ENCODE peak calls at places on chromosomes 2 and 18, in eight cellular contexts. H is spleen, C is right lobe of liver, D is body of pancreas, N is fibroblast of lung, P is endodermal cell, Y is esophagus muscularis mucosa, W is H1. L is an unnamed sample. For H3K36me3, the result is how much of the 10 kb centered on the place peaks cover.

GRCh38 chr2:166775176-166775575 is 113.1 kb upstream of the XIRP2 start:
- DNase-seq in H (no peak), C (no peak), D (no peak), N (no peak), P (no peak), Y (no peak), W (no peak), L (no peak)

GRCh38 chr2:31011565-31011964 is 126.7 kb downstream of the GALNT14 start:
- DNase-seq in H (no peak), C (no peak), D (no peak), N (no peak), P (no peak), Y (no peak), W (no peak), L (no peak)

GRCh38 chr2:55948176-55948921 is 24.8 kb upstream of the EFEMP1 start:
- DNase-seq in H (no peak), C (no peak), D (no peak), N (peak), P (no peak), Y (no peak), W (no peak), L (no peak)

GRCh38 chr2:31387850-31388249 is 26.7 kb downstream of the XDH start:
- DNase-seq in H (no peak), C (no peak), D (no peak), N (no peak), P (peak), Y (peak), W (no peak), L (no peak)

GRCh38 chr2:62038980-62039771 is 133.7 kb downstream of the COMMD1 start:
- DNase-seq in H (no peak), C (no peak), D (peak), N (peak), P (no peak), Y (no peak), W (no peak), L (no peak)

GRCh38 chr2:170778900-170779299 is 8.7 kb downstream of the ERICH2 start:
- DNase-seq in H (no peak), C (no peak), D (no peak), N (no peak), P (no peak), Y (no peak), W (no peak), L (no peak)

GRCh38 chr2:134897932-134898331 is 20.7 kb upstream of the CCNT2 start:
- DNase-seq in H (no peak), C (no peak), D (no peak), N (no peak), P (no peak), Y (no peak), W (no peak), L (no peak)

GRCh38 chr2:99476629-99477028 is 13.2 kb downstream of the REV1 start:
- DNase-seq in H (no peak), C (peak), D (no peak), N (no peak), P (no peak), Y (peak), W (no peak), L (no peak)

GRCh38 chr2:67776276-67776675 is 286.5 kb downstream of the C1D start:
- DNase-seq in H (no peak), C (no peak), D (no peak), N (no peak), P (no peak), Y (no peak), W (no peak), L (no peak)

GRCh38 chr2:223047260-223047761 is 4.7 kb upstream of the KCNE4 start:
- DNase-seq in H (no peak), C (no peak), D (peak), N (peak), P (no peak), Y (no peak), W (no peak), L (no peak)

GRCh38 chr2:74902281-74902860 is 56.1 kb upstream of the POLE4 start:
- DNase-seq in H (no peak), C (no peak), D (no peak), N (no peak), P (peak), Y (no peak), W (no peak), L (no peak)

GRCh38 chr2:160365691-160366367 is 127.8 kb downstream of the RBMS1 start:
- DNase-seq in H (no peak), C (no peak), D (no peak), N (peak), P (no peak), Y (no peak), W (no peak), L (peak)

GRCh38 chr2:23901966-23902942 is 24.7 kb downstream of the ATAD2B start:
- DNase-seq in H (no peak), C (no peak), D (no peak), N (peak), P (no peak), Y (no peak), W (no peak), L (no peak)

GRCh38 chr2:49715597-49715996 is 561.3 kb upstream of the FSHR start:
- DNase-seq in H (no peak), C (no peak), D (no peak), N (no peak), P (no peak), Y (no peak), W (no peak), L (no peak)

GRCh38 chr2:165202230-165202629 is 1.6 kb downstream of the SCN3A start:
- DNase-seq in H (no peak), C (no peak), D (no peak), N (no peak), P (no peak), Y (no peak), W (no peak), L (no peak)

GRCh38 chr2:172516299-172516698 is 39.6 kb upstream of the PDK1 start:
- DNase-seq in H (no peak), C (no peak), D (no peak), N (peak), P (no peak), Y (no peak), W (no peak), L (no peak)

GRCh38 chr18:34999734-35000397 is 41.3 kb upstream of the MAPRE2 start:
- DNase-seq in H (no peak), C (no peak), D (no peak), N (no peak), P (peak), Y (no peak), W (no peak), L (no peak)

GRCh38 chr2:149716687-149717086 is 129.1 kb upstream of the MMADHC start:
- DNase-seq in H (no peak), C (no peak), D (no peak), N (peak), P (peak), Y (no peak), W (peak), L (no peak)

GRCh38 chr18:24111936-24112335 is 26.9 kb upstream of the CABYR start:
- DNase-seq in H (no peak), C (no peak), D (no peak), N (no peak), P (no peak), Y (peak), W (no peak), L (no peak)

GRCh38 chr18:24114924-24115549 is 23.8 kb upstream of the CABYR start:
- DNase-seq in H (no peak), C (no peak), D (no peak), N (no peak), P (no peak), Y (peak), W (no peak), L (no peak)

GRCh38 chr18:24112464-24112863 is 26.4 kb upstream of the CABYR start:
- DNase-seq in H (no peak), C (no peak), D (no peak), N (no peak), P (no peak), Y (peak), W (no peak), L (no peak)

GRCh38 chr18:24115628-24116027 is 23.2 kb upstream of the CABYR start:
- DNase-seq in H (no peak), C (no peak), D (no peak), N (no peak), P (no peak), Y (no peak), W (no peak), L (no peak)

DNA sequence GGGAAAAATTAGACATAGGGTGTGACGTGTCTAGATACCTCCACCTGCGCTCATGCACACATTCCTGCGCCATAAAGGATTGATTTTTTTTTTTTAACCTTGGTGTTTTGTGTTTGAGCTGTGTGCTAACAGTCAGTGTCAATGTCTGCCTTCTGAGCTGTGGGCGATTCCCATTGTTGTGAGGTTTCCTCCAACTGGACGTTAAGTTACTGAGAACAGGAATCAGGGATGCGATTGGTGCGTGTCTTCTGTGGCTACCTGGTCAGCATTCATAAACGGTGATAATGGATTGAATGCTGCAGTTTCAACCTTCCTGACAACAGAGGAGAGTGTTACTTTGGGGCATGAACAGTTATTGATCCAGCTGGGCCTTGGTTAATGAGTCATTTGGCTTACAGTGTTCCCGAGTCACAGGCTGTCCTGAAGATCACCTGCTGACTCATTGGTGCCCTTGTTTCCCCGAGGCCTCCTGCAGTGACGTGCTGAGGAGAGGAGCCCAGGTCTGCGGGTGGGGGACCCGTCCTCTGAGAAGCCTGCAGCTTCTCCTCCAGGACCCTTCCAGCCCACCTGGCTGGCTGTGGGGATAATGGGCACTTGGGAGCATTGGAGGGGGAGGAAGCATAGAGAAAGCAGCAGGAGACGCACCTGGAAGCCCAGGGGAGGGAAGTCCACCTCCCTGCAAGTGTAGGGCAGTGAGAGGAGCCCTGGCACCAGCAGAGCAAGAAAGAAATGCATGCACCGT is 25.8 kb upstream of the CABYR start:
- DNase-seq in H (no peak), C (peak), D (peak), N (peak), P (peak), Y (peak), W (no peak), L (no peak)
- H3K36me3 ChIP-seq in H (under half), C (under half), D (under half), N (under half), P (under half), Y (under half), W (under half), L (under half)

GRCh38 chr2:142682528-142682927 is 194.9 kb upstream of the KYNU start:
- DNase-seq in H (no peak), C (no peak), D (no peak), N (peak), P (no peak), Y (no peak), W (no peak), L (no peak)
- TF ChIP-seq CTCF in H (no peak), C (peak), D (no peak), N (no peak), P (no peak), Y (no peak), W (no peak), L (no peak)

DNA sequence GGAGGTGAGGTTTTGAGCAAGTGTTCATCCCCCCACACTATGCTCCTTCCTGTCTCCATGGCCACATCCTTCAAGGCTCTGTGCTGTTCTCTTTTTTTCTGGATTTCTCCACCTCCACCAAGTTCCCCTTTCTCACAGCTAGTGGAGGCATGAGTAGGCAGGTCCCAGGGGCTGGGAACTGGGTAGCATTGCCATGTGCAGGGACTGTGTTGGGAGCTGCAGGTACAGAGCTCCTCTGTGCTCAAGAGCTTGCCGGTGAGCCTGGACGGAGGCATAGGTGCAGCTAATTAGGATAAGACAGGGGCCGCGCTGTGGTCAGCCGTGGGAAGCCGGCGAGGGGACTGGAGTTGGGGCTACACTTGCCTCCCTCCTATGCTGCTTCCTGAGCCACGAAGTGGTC is 36.7 kb downstream of the ATOH8 start:
- DNase-seq in H (peak), C (peak), D (no peak), N (no peak), P (no peak), Y (no peak), W (no peak), L (no peak)
- H3K27ac ChIP-seq in H (no peak), C (no peak), D (no peak), N (no peak), P (peak), Y (no peak), W (no peak), L (no peak)

GRCh38 chr2:236578980-236579745 is 9.5 kb downstream of the ACKR3 start:
- DNase-seq in H (no peak), C (no peak), D (peak), N (no peak), P (no peak), Y (no peak), W (no peak), L (no peak)
- H3K36me3 ChIP-seq in H (half or more), C (under half), D (under half), N (under half), P (half or more), Y (under half), W (under half), L (under half)

DNA sequence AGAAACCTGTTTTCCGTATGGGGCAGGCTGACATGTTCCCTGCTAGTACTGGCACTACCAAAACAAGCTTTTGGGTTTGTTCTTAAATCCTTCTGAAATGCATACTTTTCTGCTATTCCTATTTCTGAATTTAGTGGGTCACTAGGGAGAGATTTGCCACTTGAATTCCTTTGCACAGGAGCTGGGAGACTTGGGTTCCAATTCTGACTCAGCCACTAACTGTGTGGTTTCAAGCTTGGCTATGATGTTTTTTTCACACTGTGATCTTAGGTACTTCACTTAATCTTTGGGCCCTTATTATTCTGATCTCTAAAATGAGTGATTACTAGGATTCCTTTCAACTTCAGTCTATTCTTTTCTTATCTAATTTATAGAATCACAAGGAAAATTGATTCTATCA is 105.5 kb downstream of the BCL11A start:
- DNase-seq in H (no peak), C (no peak), D (no peak), N (no peak), P (no peak), Y (no peak), W (no peak), L (no peak)
- TF ChIP-seq CTCF in H (no peak), C (no peak), D (no peak), N (no peak), P (no peak), Y (no peak), W (no peak), L (no peak)

GRCh38 chr2:96873651-96874096 is 3.8 kb upstream of the SEMA4C start:
- DNase-seq in H (peak), C (peak), D (peak), N (no peak), P (peak), Y (no peak), W (no peak), L (peak)

GRCh38 chr2:96874099-96874831 is 4.4 kb upstream of the SEMA4C start:
- DNase-seq in H (peak), C (no peak), D (no peak), N (no peak), P (no peak), Y (no peak), W (no peak), L (no peak)

GRCh38 chr2:96876811-96877437 is 7.0 kb upstream of the SEMA4C start:
- DNase-seq in H (no peak), C (no peak), D (no peak), N (no peak), P (no peak), Y (no peak), W (no peak), L (no peak)

GRCh38 chr2:96876036-96876810 is 6.3 kb upstream of the SEMA4C start:
- DNase-seq in H (no peak), C (no peak), D (no peak), N (peak), P (peak), Y (no peak), W (no peak), L (no peak)

GRCh38 chr2:96875498-96876035 is 5.7 kb upstream of the SEMA4C start:
- DNase-seq in H (no peak), C (no peak), D (no peak), N (no peak), P (peak), Y (no peak), W (no peak), L (no peak)
- H3K27ac ChIP-seq in H (peak), C (no peak), D (no peak), N (no peak), P (peak), Y (no peak), W (no peak), L (no peak)

DNA sequence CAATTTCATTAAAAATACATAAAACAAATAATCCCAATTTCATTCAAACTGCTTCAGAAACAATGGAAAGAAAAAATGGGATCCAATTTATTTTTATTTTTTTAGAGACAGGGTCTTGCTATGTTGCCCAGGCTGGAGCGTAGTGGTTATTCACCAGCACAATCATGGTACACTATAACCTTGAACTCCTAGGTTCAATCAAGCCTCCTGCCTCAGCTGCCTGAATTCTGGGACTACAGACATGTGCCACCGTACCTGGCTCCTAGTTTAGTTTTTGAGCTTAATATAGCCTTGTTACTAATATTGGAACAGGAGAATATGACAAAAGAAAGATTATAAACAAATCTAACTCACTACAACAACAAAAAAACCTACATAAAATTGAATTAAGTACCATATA is 34.2 kb downstream of the SAP130 start:
- DNase-seq in H (no peak), C (no peak), D (no peak), N (no peak), P (no peak), Y (no peak), W (no peak), L (no peak)
- H3K36me3 ChIP-seq in H (half or more), C (half or more), D (under half), N (under half), P (half or more), Y (under half), W (under half), L (half or more)

GRCh38 chr2:210477496-210477895 is 937 bp upstream of the LANCL1 start:
- DNase-seq in H (no peak), C (no peak), D (peak), N (peak), P (peak), Y (no peak), W (no peak), L (no peak)

GRCh38 chr2:210478661-210479060 is 2.1 kb upstream of the LANCL1 start:
- DNase-seq in H (no peak), C (no peak), D (no peak), N (no peak), P (no peak), Y (no peak), W (no peak), L (no peak)

GRCh38 chr2:210475726-210476125 is 833 bp downstream of the LANCL1 start:
- DNase-seq in H (no peak), C (no peak), D (no peak), N (peak), P (no peak), Y (no peak), W (no peak), L (no peak)

GRCh38 chr2:210474776-210475175 is 1.8 kb downstream of the LANCL1 start:
- DNase-seq in H (no peak), C (no peak), D (no peak), N (no peak), P (no peak), Y (no peak), W (no peak), L (no peak)

GRCh38 chr2:210476194-210477128 is at the start of gene LANCL1:
- DNase-seq in H (peak), C (peak), D (peak), N (peak), P (peak), Y (peak), W (peak), L (peak)
- TF ChIP-seq CTCF in H (no peak), C (no peak), D (no peak), N (no peak), P (no peak), Y (no peak), W (no peak), L (no peak)

GRCh38 chr2:45024600-45025291 is 15.5 kb upstream of the SIX2 start:
- DNase-seq in H (no peak), C (no peak), D (peak), N (peak), P (no peak), Y (no peak), W (no peak), L (no peak)
- H3K27ac ChIP-seq in H (no peak), C (no peak), D (no peak), N (no peak), P (no peak), Y (no peak), W (no peak), L (no peak)